ENCODE peak calls at places on chromosome 20, in ten cellular contexts. One of them, this sample, is unnamed.

GRCh38 chr20:10387686-10388085 is 46.3 kb downstream of the MKKS start:
- DNase-seq in C1 segment of cervical spinal cord: no peak
- DNase-seq in hypothalamus: no peak
- DNase-seq in fibroblast of mammary gland: no peak
- DNase-seq in stimulated activated CD8-positive, alpha-beta memory T cell treated with anti-CD3 and anti-CD28 coated beads, Interleukin-7, amount 100 ng/mL, for 48 hours: no peak
- DNase-seq in ACHN: no peak
- DNase-seq in NCI-H1417: no peak
- DNase-seq in T-helper 17 cell: no peak
- DNase-seq in nucleus accumbens: no peak
- DNase-seq in NCI-H446 treated with DMSO at 0.1 percent for 48 hours: no peak
- DNase-seq in this sample: no peak

GRCh38 chr20:51272392-51272791 is 249.5 kb upstream of the KCNG1 start:
- DNase-seq in hypothalamus: no peak
- DNase-seq in NCI-H1417: peak
- DNase-seq in C1 segment of cervical spinal cord: no peak
- DNase-seq in NCI-H446 treated with DMSO at 0.1 percent for 48 hours: no peak
- DNase-seq in fibroblast of mammary gland: peak
- DNase-seq in T-helper 17 cell: no peak
- DNase-seq in ACHN: no peak
- DNase-seq in stimulated activated CD8-positive, alpha-beta memory T cell treated with anti-CD3 and anti-CD28 coated beads, Interleukin-7, amount 100 ng/mL, for 48 hours: no peak
- DNase-seq in nucleus accumbens: no peak
- DNase-seq in this sample: peak

GRCh38 chr20:59751075-59751711 is 146.9 kb downstream of the PHACTR3 start:
- DNase-seq in T-helper 17 cell: no peak
- DNase-seq in ACHN: peak
- DNase-seq in hypothalamus: peak
- DNase-seq in fibroblast of mammary gland: peak
- DNase-seq in stimulated activated CD8-positive, alpha-beta memory T cell treated with anti-CD3 and anti-CD28 coated beads, Interleukin-7, amount 100 ng/mL, for 48 hours: peak
- DNase-seq in NCI-H446 treated with DMSO at 0.1 percent for 48 hours: peak
- DNase-seq in NCI-H1417: peak
- DNase-seq in C1 segment of cervical spinal cord: peak
- DNase-seq in nucleus accumbens: peak
- DNase-seq in this sample: peak

GRCh38 chr20:1952737-1953530 is 40.9 kb downstream of the PDYN start:
- DNase-seq in nucleus accumbens: no peak
- DNase-seq in NCI-H446 treated with DMSO at 0.1 percent for 48 hours: no peak
- DNase-seq in C1 segment of cervical spinal cord: no peak
- DNase-seq in hypothalamus: no peak
- DNase-seq in T-helper 17 cell: no peak
- DNase-seq in NCI-H1417: peak
- DNase-seq in ACHN: no peak
- DNase-seq in fibroblast of mammary gland: no peak
- DNase-seq in stimulated activated CD8-positive, alpha-beta memory T cell treated with anti-CD3 and anti-CD28 coated beads, Interleukin-7, amount 100 ng/mL, for 48 hours: no peak
- DNase-seq in this sample: no peak

GRCh38 chr20:62743777-62744317 is 35.2 kb downstream of the NTSR1 start:
- DNase-seq in hypothalamus: no peak
- DNase-seq in C1 segment of cervical spinal cord: no peak
- DNase-seq in ACHN: no peak
- DNase-seq in stimulated activated CD8-positive, alpha-beta memory T cell treated with anti-CD3 and anti-CD28 coated beads, Interleukin-7, amount 100 ng/mL, for 48 hours: no peak
- DNase-seq in NCI-H446 treated with DMSO at 0.1 percent for 48 hours: no peak
- DNase-seq in NCI-H1417: no peak
- DNase-seq in T-helper 17 cell: no peak
- DNase-seq in fibroblast of mammary gland: no peak
- DNase-seq in nucleus accumbens: no peak
- DNase-seq in this sample: no peak

GRCh38 chr20:63009988-63010769 is 3.4 kb upstream of the BHLHE23 start:
- DNase-seq in NCI-H446 treated with DMSO at 0.1 percent for 48 hours: no peak
- DNase-seq in hypothalamus: no peak
- DNase-seq in nucleus accumbens: no peak
- DNase-seq in T-helper 17 cell: peak
- DNase-seq in C1 segment of cervical spinal cord: no peak
- DNase-seq in fibroblast of mammary gland: peak
- DNase-seq in NCI-H1417: peak
- DNase-seq in stimulated activated CD8-positive, alpha-beta memory T cell treated with anti-CD3 and anti-CD28 coated beads, Interleukin-7, amount 100 ng/mL, for 48 hours: peak
- DNase-seq in ACHN: peak
- DNase-seq in this sample: peak

GRCh38 chr20:13426870-13427269 is 205.8 kb downstream of the ISM1 start:
- DNase-seq in C1 segment of cervical spinal cord: no peak
- DNase-seq in T-helper 17 cell: no peak
- DNase-seq in nucleus accumbens: no peak
- DNase-seq in ACHN: no peak
- DNase-seq in NCI-H1417: no peak
- DNase-seq in hypothalamus: no peak
- DNase-seq in stimulated activated CD8-positive, alpha-beta memory T cell treated with anti-CD3 and anti-CD28 coated beads, Interleukin-7, amount 100 ng/mL, for 48 hours: no peak
- DNase-seq in fibroblast of mammary gland: no peak
- DNase-seq in NCI-H446 treated with DMSO at 0.1 percent for 48 hours: no peak
- DNase-seq in this sample: no peak

GRCh38 chr20:6689339-6689973 is 78.0 kb upstream of the BMP2 start:
- DNase-seq in NCI-H446 treated with DMSO at 0.1 percent for 48 hours: no peak
- DNase-seq in C1 segment of cervical spinal cord: no peak
- DNase-seq in nucleus accumbens: no peak
- DNase-seq in stimulated activated CD8-positive, alpha-beta memory T cell treated with anti-CD3 and anti-CD28 coated beads, Interleukin-7, amount 100 ng/mL, for 48 hours: no peak
- DNase-seq in ACHN: no peak
- DNase-seq in hypothalamus: no peak
- DNase-seq in fibroblast of mammary gland: no peak
- DNase-seq in T-helper 17 cell: no peak
- DNase-seq in NCI-H1417: no peak
- DNase-seq in this sample: no peak

GRCh38 chr20:23412026-23412425 is 9.3 kb downstream of the NAPB start:
- DNase-seq in fibroblast of mammary gland: no peak
- DNase-seq in ACHN: no peak
- DNase-seq in NCI-H446 treated with DMSO at 0.1 percent for 48 hours: no peak
- DNase-seq in stimulated activated CD8-positive, alpha-beta memory T cell treated with anti-CD3 and anti-CD28 coated beads, Interleukin-7, amount 100 ng/mL, for 48 hours: no peak
- DNase-seq in hypothalamus: no peak
- DNase-seq in nucleus accumbens: no peak
- DNase-seq in C1 segment of cervical spinal cord: no peak
- DNase-seq in T-helper 17 cell: no peak
- DNase-seq in NCI-H1417: no peak
- DNase-seq in this sample: peak